ENCODE peak calls at places on chromosome 13, in nine cellular contexts. W is psoas muscle; K is heart right ventricle; I is CD8-positive, alpha-beta memory T cell; U is cardiac muscle cell; B is GM23248; C is neural progenitor cell; G is right lobe of liver; P is endodermal cell. J is an unnamed sample.

GRCh38 chr13:32125221-32125621 is 93.6 kb downstream of the FRY start:
- DNase-seq in W (no peak), K (peak; percentile 28), I (no peak), U (peak; percentile 71), B (peak; percentile 74), C (no peak), G (no peak), P (no peak), J (no peak)

GRCh38 chr13:110137677-110138008 is 169.3 kb downstream of the COL4A1 start:
- DNase-seq in W (no peak), K (peak; percentile 71), I (no peak), U (peak; percentile 30), B (peak; percentile 44), C (peak; percentile 43), G (peak; percentile 68), P (no peak), J (no peak)

GRCh38 chr13:52070929-52071523 is 46.5 kb downstream of the UTP14C start:
- DNase-seq in W (no peak), K (no peak), I (no peak), U (peak; percentile 48), B (peak; percentile 53), C (no peak), G (no peak), P (no peak), J (no peak)

GRCh38 chr13:72694314-72694713 is 33.1 kb downstream of the MZT1 start:
- DNase-seq in W (no peak), K (no peak), I (no peak), U (peak; percentile 15), B (no peak), C (no peak), G (no peak), P (no peak), J (no peak)

GRCh38 chr13:50626031-50626643 is 217.4 kb downstream of the DLEU7 start:
- DNase-seq in W (no peak), K (no peak), I (no peak), U (peak; percentile 92), B (peak; percentile 87), C (no peak), G (no peak), P (no peak), J (no peak)

GRCh38 chr13:64900039-64900438 is 2330.1 kb downstream of the PCDH9 start:
- DNase-seq in W (peak; percentile 15), K (no peak), I (no peak), U (no peak), B (no peak), C (no peak), G (no peak), P (no peak), J (no peak)

GRCh38 chr13:113837554-113838355 is 26.1 kb downstream of the GAS6 start:
- DNase-seq in W (peak; percentile 99), K (peak; percentile 93), I (no peak), U (peak; percentile 98), B (peak; percentile 99), C (no peak), G (peak; percentile 90), P (peak; percentile 86), J (peak; percentile 98)

GRCh38 chr13:59771272-59771671 is 392.5 kb downstream of the DIAPH3 start:
- DNase-seq in W (no peak), K (no peak), I (no peak), U (peak; percentile 53), B (peak; percentile 71), C (peak; percentile 20), G (no peak), P (no peak), J (no peak)

GRCh38 chr13:103517066-103517767 is 451.0 kb upstream of the SLC10A2 start:
- DNase-seq in W (no peak), K (no peak), I (no peak), U (no peak), B (no peak), C (no peak), G (no peak), P (no peak), J (no peak)

GRCh38 chr13:103514188-103514587 is 448.0 kb upstream of the SLC10A2 start:
- DNase-seq in W (no peak), K (no peak), I (no peak), U (no peak), B (no peak), C (no peak), G (no peak), P (no peak), J (no peak)

GRCh38 chr13:103516009-103516795 is 450.0 kb upstream of the SLC10A2 start:
- DNase-seq in W (no peak), K (no peak), I (no peak), U (no peak), B (no peak), C (peak; percentile 55), G (no peak), P (peak; percentile 46), J (no peak)

GRCh38 chr13:103515410-103515809 is 449.2 kb upstream of the SLC10A2 start:
- DNase-seq in W (no peak), K (no peak), I (no peak), U (no peak), B (no peak), C (no peak), G (no peak), P (no peak), J (no peak)

DNA sequence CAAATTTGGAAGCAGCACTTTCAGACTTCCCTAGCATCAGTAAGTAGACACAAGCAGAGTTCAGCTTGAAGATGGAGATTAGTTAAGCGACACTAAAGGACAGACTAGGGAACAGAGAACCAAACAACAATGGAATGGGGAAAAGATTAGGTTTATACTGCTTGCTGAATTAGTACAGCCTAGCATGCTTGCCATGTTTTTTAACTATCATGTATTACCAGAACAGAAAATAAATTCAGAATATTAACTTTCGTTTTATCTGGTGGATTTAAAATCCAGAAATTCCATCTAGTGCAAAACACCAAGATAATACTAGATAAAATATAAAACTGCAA is 451.5 kb upstream of the SLC10A2 start:
- DNase-seq in W (no peak), K (no peak), I (no peak), U (no peak), B (no peak), C (no peak), G (no peak), P (no peak), J (no peak)
- H3K9me3 ChIP-seq in W (no peaks in the 10 kb centered on the region), K (no peaks in the 10 kb centered on the region), I (no peaks in the 10 kb centered on the region), U (no peaks in the 10 kb centered on the region), B (no peaks in the 10 kb centered on the region), C (no peaks in the 10 kb centered on the region), G (no peaks in the 10 kb centered on the region), P (no peaks in the 10 kb centered on the region), J (no peaks in the 10 kb centered on the region)

GRCh38 chr13:25181597-25181996 is 9.5 kb upstream of the AMER2 start:
- DNase-seq in W (no peak), K (no peak), I (no peak), U (no peak), B (no peak), C (no peak), G (no peak), P (no peak), J (no peak)

GRCh38 chr13:25179810-25180437 is 7.8 kb upstream of the AMER2 start:
- DNase-seq in W (no peak), K (no peak), I (no peak), U (peak; percentile 3), B (no peak), C (no peak), G (no peak), P (no peak), J (no peak)

GRCh38 chr13:25180450-25180794 is 8.3 kb upstream of the AMER2 start:
- DNase-seq in W (no peak), K (no peak), I (no peak), U (no peak), B (no peak), C (no peak), G (no peak), P (no peak), J (no peak)

GRCh38 chr13:25179011-25179410 is 6.9 kb upstream of the AMER2 start:
- DNase-seq in W (no peak), K (no peak), I (no peak), U (no peak), B (no peak), C (no peak), G (no peak), P (no peak), J (no peak)

DNA sequence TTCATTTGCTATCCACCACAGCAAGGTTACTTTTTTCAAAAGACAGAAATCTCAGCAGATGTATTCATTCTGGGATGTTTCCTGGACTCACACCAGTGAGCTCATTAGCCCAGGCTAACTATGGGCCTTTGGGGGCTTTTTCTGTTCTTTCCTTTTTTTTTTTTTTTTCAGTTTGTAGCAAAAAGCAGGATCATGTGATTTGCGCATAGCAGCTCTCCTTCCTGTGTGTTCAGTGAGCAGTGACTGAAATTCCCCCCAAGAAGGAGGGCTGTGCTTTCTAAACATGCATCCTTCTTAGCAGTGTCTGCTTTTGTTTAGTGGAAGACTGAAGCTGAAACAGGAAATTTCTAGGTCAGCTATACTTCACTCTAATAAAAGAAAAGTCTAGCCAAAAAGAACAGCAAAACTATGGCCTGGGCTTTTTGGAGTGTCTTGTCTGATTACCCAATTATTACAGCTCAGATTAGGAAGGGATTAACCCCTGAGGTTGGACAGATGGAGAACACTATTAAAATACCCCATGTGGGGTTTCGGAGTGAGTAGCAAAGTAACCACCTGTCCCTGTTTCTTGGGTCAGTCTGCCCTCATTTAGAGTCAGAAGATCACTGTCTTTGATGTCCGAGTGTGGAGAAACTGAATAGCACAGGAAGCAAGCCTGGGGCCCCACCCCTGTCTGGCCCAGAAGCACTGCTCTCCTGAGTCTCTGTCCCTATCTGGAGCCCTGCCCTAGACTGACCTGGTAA is 8.9 kb upstream of the AMER2 start:
- DNase-seq in W (no peak), K (no peak), I (no peak), U (no peak), B (no peak), C (peak; percentile 31), G (no peak), P (no peak), J (no peak)
- H3K4me3 ChIP-seq in W (no peak overlapping the region), K (no peak overlapping the region), I (no peak overlapping the region), U (no peak overlapping the region), B (no peak overlapping the region), C (no peak overlapping the region), G (no peak overlapping the region), P (no peak overlapping the region), J (no peak overlapping the region)

DNA sequence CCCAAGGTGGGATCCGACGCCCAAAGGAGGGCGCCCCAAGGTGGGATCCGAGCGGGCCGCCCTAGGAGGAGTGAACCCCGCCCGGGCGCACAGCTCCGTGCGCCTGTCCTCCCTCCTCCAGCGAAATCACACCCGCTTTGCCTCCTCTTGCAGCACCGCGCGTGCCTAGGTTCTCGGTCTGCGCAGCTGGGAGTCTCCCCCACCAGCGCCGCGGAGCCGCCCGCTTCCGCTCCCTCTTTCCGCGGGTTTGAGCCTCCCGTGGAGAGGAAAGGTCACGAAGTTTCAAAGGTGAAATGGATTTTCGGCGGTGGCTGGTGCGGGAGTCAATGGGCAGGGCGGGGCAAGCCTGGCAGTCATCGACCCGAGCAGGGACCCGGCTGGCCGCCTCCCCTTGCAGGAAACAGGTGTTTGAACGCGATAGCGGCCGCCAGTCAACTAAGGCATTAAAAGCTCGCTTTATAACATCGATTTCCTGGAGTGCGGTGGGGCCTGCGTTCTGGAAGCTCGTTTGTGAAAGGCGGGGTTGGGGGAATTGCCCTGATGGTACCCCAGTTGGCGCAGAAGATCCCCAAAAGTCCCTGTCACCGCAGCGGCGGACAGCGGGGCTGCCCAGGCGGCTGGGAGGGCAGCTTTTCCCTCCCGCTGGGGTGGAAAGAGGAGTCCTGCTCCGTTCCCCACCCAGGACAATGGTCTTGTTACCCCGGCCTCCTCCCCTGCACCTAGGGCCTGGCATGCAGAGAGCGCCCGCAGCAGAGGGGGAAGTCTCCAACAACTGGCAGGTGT is 9.0 kb upstream of the SOX1 start:
- DNase-seq in W (no peak), K (no peak), I (no peak), U (no peak), B (no peak), C (peak; percentile 74), G (no peak), P (peak; percentile 68), J (no peak)
- H3K9me3 ChIP-seq in W (no peaks in the 10 kb centered on the region), K (no peaks in the 10 kb centered on the region), I (no peaks in the 10 kb centered on the region), U (no peaks in the 10 kb centered on the region), B (no peaks in the 10 kb centered on the region), C (no peaks in the 10 kb centered on the region), G (no peaks in the 10 kb centered on the region), P (no peaks in the 10 kb centered on the region), J (no peaks in the 10 kb centered on the region)

GRCh38 chr13:28493740-28494536 is 990 bp downstream of the FLT1 start:
- DNase-seq in W (no peak), K (peak; percentile 12), I (no peak), U (no peak), B (peak; percentile 51), C (peak; percentile 67), G (no peak), P (peak; percentile 76), J (no peak)

GRCh38 chr13:28492527-28493367 is 2.2 kb downstream of the FLT1 start:
- DNase-seq in W (no peak), K (no peak), I (no peak), U (no peak), B (no peak), C (peak; percentile 46), G (no peak), P (no peak), J (no peak)

GRCh38 chr13:28495586-28496564 is 947 bp upstream of the FLT1 start:
- DNase-seq in W (no peak), K (no peak), I (no peak), U (no peak), B (peak; percentile 17), C (no peak), G (no peak), P (peak; percentile 70), J (no peak)

GRCh38 chr13:28494861-28495585 is at the start of gene FLT1:
- DNase-seq in W (peak; percentile 77), K (peak; percentile 88), I (no peak), U (peak; percentile 48), B (peak; percentile 70), C (peak; percentile 80), G (peak; percentile 69), P (peak; percentile 92), J (no peak)

GRCh38 chr13:28494537-28494860 is 429 bp downstream of the FLT1 start:
- DNase-seq in W (no peak), K (no peak), I (no peak), U (no peak), B (peak; percentile 59), C (peak; percentile 65), G (peak; percentile 47), P (no peak), J (no peak)
- H3K4me3 ChIP-seq in W (peak overlapping the region; percentile 72), K (peak overlapping the region; percentile 67), I (no peak overlapping the region), U (peak overlapping the region; percentile 61), B (peak overlapping the region; percentile 74), C (peak overlapping the region; percentile 67), G (peak overlapping the region; percentile 54), P (peak overlapping the region; percentile 78), J (peak overlapping the region; percentile 38)

J was measured in keratinocyte.